ENCODE peak calls at places on chromosomes 1 and 21, in six cellular contexts. Y, S, F, O, V and E are unnamed samples.

GRCh38 chr1:34405266-34405959 is 228.7 kb downstream of the C1orf94 start:
- DNase-seq in Y (no peak), S (no peak), F (no peak), O (no peak), V (no peak), E (no peak)

GRCh38 chr1:75131593-75132420 is 2.4 kb upstream of the LHX8 start:
- DNase-seq in Y (no peak), S (no peak), F (no peak), O (no peak), V (no peak), E (no peak)

GRCh38 chr1:50724626-50725286 is 235.3 kb downstream of the FAF1 start:
- DNase-seq in Y (no peak), S (no peak), F (no peak), O (no peak), V (no peak), E (no peak)

GRCh38 chr1:12153181-12153785 is 13.5 kb upstream of the TNFRSF1B start:
- DNase-seq in Y (peak; percentile 56), S (peak; percentile 96), F (no peak), O (no peak), V (no peak), E (no peak)

GRCh38 chr1:82466894-82467293 is 666.2 kb downstream of the ADGRL2 start:
- DNase-seq in Y (no peak), S (no peak), F (no peak), O (no peak), V (no peak), E (no peak)

GRCh38 chr1:1517973-1518620 is 6.1 kb downstream of the ATAD3A start:
- DNase-seq in Y (no peak), S (no peak), F (no peak), O (no peak), V (no peak), E (no peak)

GRCh38 chr1:110726755-110727154 is 52.0 kb upstream of the KCNA3 start:
- DNase-seq in Y (no peak), S (no peak), F (no peak), O (no peak), V (no peak), E (no peak)

GRCh38 chr1:51693420-51694144 is 76.7 kb downstream of the OSBPL9 start:
- DNase-seq in Y (no peak), S (peak; percentile 51), F (no peak), O (no peak), V (peak; percentile 11), E (no peak)

GRCh38 chr1:30314591-30314990 is 408.8 kb downstream of the MATN1 start:
- DNase-seq in Y (no peak), S (no peak), F (no peak), O (no peak), V (no peak), E (no peak)

GRCh38 chr1:147201276-147201675 is 23.9 kb downstream of the FMO5 start:
- DNase-seq in Y (no peak), S (no peak), F (no peak), O (no peak), V (no peak), E (no peak)

GRCh38 chr1:95115708-95116137 is 1.4 kb upstream of the TLCD4 start:
- DNase-seq in Y (no peak), S (no peak), F (no peak), O (no peak), V (no peak), E (no peak)

GRCh38 chr21:43810505-43811261 is 21.3 kb downstream of the RRP1 start:
- DNase-seq in Y (peak; percentile 51), S (peak; percentile 67), F (peak; percentile 84), O (peak; percentile 87), V (peak; percentile 66), E (peak; percentile 96)

GRCh38 chr1:19688041-19688842 is 23.6 kb downstream of the HTR6 start:
- DNase-seq in Y (no peak), S (no peak), F (peak; percentile 34), O (no peak), V (no peak), E (no peak)

GRCh38 chr1:98482611-98483010 is 178.9 kb upstream of the SNX7 start:
- DNase-seq in Y (no peak), S (no peak), F (no peak), O (no peak), V (no peak), E (no peak)

GRCh38 chr1:175646439-175647209 is 96.8 kb downstream of the TNR start:
- DNase-seq in Y (no peak), S (no peak), F (no peak), O (no peak), V (no peak), E (no peak)

GRCh38 chr1:228953207-228953606 is 217.9 kb downstream of the RHOU start:
- DNase-seq in Y (no peak), S (no peak), F (no peak), O (no peak), V (no peak), E (no peak)

GRCh38 chr1:22808846-22809501 is 98.3 kb downstream of the EPHB2 start:
- DNase-seq in Y (peak; percentile 61), S (peak; percentile 89), F (no peak), O (peak; percentile 68), V (no peak), E (no peak)

GRCh38 chr21:45525910-45526306 is 16.3 kb downstream of the SLC19A1 start:
- DNase-seq in Y (no peak), S (no peak), F (no peak), O (no peak), V (no peak), E (no peak)

GRCh38 chr1:204213668-204214662 is at the start of gene GOLT1A:
- DNase-seq in Y (peak; percentile 76), S (peak; percentile 84), F (peak; percentile 25), O (peak; percentile 36), V (peak; percentile 91), E (no peak)

GRCh38 chr1:28248273-28249012 is 10.9 kb upstream of the SESN2 start:
- DNase-seq in Y (peak; percentile 74), S (peak; percentile 82), F (peak; percentile 72), O (peak; percentile 81), V (peak; percentile 72), E (peak; percentile 82)

GRCh38 chr1:17791055-17791390 is 35.9 kb downstream of the ACTL8 start:
- DNase-seq in Y (no peak), S (no peak), F (no peak), O (no peak), V (no peak), E (no peak)

GRCh38 chr1:16372535-16373340 is 5.7 kb downstream of the SZRD1 start:
- DNase-seq in Y (no peak), S (peak; percentile 63), F (no peak), O (no peak), V (peak; percentile 75), E (no peak)

GRCh38 chr1:190377294-190377693 is 100.4 kb downstream of the BRINP3 start:
- DNase-seq in Y (no peak), S (no peak), F (no peak), O (no peak), V (no peak), E (no peak)

GRCh38 chr1:62882705-62883104 is 98.8 kb downstream of the ATG4C start:
- DNase-seq in Y (no peak), S (no peak), F (no peak), O (no peak), V (no peak), E (no peak)

GRCh38 chr1:152626688-152627087 is 3.8 kb upstream of the LCE3A start:
- DNase-seq in Y (no peak), S (no peak), F (no peak), O (no peak), V (no peak), E (peak; percentile 3)

GRCh38 chr1:69648486-69648885 is 80.8 kb downstream of the LRRC7 start:
- DNase-seq in Y (no peak), S (no peak), F (no peak), O (no peak), V (no peak), E (no peak)

GRCh38 chr1:24849653-24850295 is 80.3 kb downstream of the RUNX3 start:
- DNase-seq in Y (no peak), S (no peak), F (no peak), O (no peak), V (peak; percentile 40), E (no peak)

GRCh38 chr1:159922499-159923202 is 2.7 kb downstream of the TAGLN2 start:
- DNase-seq in Y (peak; percentile 48), S (peak; percentile 58), F (no peak), O (peak; percentile 81), V (peak; percentile 47), E (no peak)

GRCh38 chr21:18245493-18245967 is 897 bp downstream of the CHODL start:
- DNase-seq in Y (no peak), S (no peak), F (no peak), O (no peak), V (no peak), E (peak; percentile 30)

GRCh38 chr1:3105167-3105863 is 36.3 kb downstream of the PRDM16 start:
- DNase-seq in Y (no peak), S (no peak), F (no peak), O (no peak), V (no peak), E (peak; percentile 14)

GRCh38 chr21:23452384-23453083 is 2154.7 kb downstream of the MRPL39 start:
- DNase-seq in Y (no peak), S (no peak), F (no peak), O (no peak), V (no peak), E (peak; percentile 18)

GRCh38 chr1:1434131-1434811 is 1.2 kb upstream of the VWA1 start:
- DNase-seq in Y (no peak), S (no peak), F (no peak), O (peak; percentile 75), V (no peak), E (no peak)

GRCh38 chr1:94792473-94792875 is 27.7 kb upstream of the SLC44A3 start:
- DNase-seq in Y (no peak), S (peak; percentile 80), F (no peak), O (no peak), V (peak; percentile 38), E (no peak)

GRCh38 chr1:198272492-198272891 is 115.7 kb downstream of the NEK7 start:
- DNase-seq in Y (no peak), S (peak; percentile 58), F (no peak), O (no peak), V (no peak), E (no peak)

GRCh38 chr1:24898152-24898908 is 31.7 kb downstream of the RUNX3 start:
- DNase-seq in Y (no peak), S (peak; percentile 56), F (no peak), O (no peak), V (peak; percentile 39), E (peak; percentile 76)

GRCh38 chr1:38852780-38853179 is 6.8 kb downstream of the RRAGC start:
- DNase-seq in Y (no peak), S (no peak), F (no peak), O (no peak), V (no peak), E (no peak)

GRCh38 chr1:65471213-65471833 is 50.9 kb downstream of the LEPR start:
- DNase-seq in Y (no peak), S (no peak), F (no peak), O (no peak), V (no peak), E (peak; percentile 19)

GRCh38 chr1:246680696-246681127 is 43.5 kb upstream of the SCCPDH start:
- DNase-seq in Y (no peak), S (no peak), F (no peak), O (no peak), V (no peak), E (no peak)

GRCh38 chr1:36968730-36969129 is 65.6 kb downstream of the GRIK3 start:
- DNase-seq in Y (no peak), S (no peak), F (no peak), O (no peak), V (no peak), E (no peak)